ENCODE peak calls at places on chromosomes 13 and 19, in six cellular contexts. One of them, this sample, is unnamed.
A peak's percentile ranks its signal among the peaks of the same experiment; 100 is the strongest.

GRCh38 chr13:60591348-60591747 is 194.3 kb downstream of the TDRD3 start:
- DNase-seq in stomach: no peak
- DNase-seq in heart left ventricle: no peak
- DNase-seq in gastrocnemius medialis: no peak
- DNase-seq in tibial nerve: no peak
- DNase-seq in IMR-90: peak; percentile 48
- DNase-seq in this sample: no peak

GRCh38 chr13:99370476-99371272 is 63.5 kb upstream of the GPR183 start:
- DNase-seq in stomach: no peak
- DNase-seq in heart left ventricle: no peak
- DNase-seq in gastrocnemius medialis: no peak
- DNase-seq in tibial nerve: no peak
- DNase-seq in IMR-90: no peak
- DNase-seq in this sample: no peak

GRCh38 chr13:53017433-53017970 is 11.1 kb upstream of the OLFM4 start:
- DNase-seq in stomach: no peak
- DNase-seq in heart left ventricle: no peak
- DNase-seq in gastrocnemius medialis: no peak
- DNase-seq in tibial nerve: no peak
- DNase-seq in IMR-90: no peak
- DNase-seq in this sample: no peak

GRCh38 chr13:49164712-49165111 is 55.4 kb upstream of the MLNR start:
- DNase-seq in stomach: no peak
- DNase-seq in heart left ventricle: no peak
- DNase-seq in gastrocnemius medialis: no peak
- DNase-seq in tibial nerve: no peak
- DNase-seq in IMR-90: no peak
- DNase-seq in this sample: no peak

GRCh38 chr13:80551650-80552497 is 210.9 kb upstream of the SPRY2 start:
- DNase-seq in stomach: no peak
- DNase-seq in heart left ventricle: no peak
- DNase-seq in gastrocnemius medialis: no peak
- DNase-seq in tibial nerve: no peak
- DNase-seq in IMR-90: no peak
- DNase-seq in this sample: no peak

GRCh38 chr19:31290926-31291590 is 58.2 kb downstream of the TSHZ3 start:
- DNase-seq in stomach: no peak
- DNase-seq in heart left ventricle: no peak
- DNase-seq in gastrocnemius medialis: no peak
- DNase-seq in tibial nerve: no peak
- DNase-seq in IMR-90: peak; percentile 28
- DNase-seq in this sample: no peak

GRCh38 chr13:63541336-63541735 is 2125.7 kb upstream of the PCDH20 start:
- DNase-seq in stomach: no peak
- DNase-seq in heart left ventricle: no peak
- DNase-seq in gastrocnemius medialis: no peak
- DNase-seq in tibial nerve: no peak
- DNase-seq in IMR-90: no peak
- DNase-seq in this sample: no peak

GRCh38 chr13:32902898-32903297 is 113.3 kb upstream of the KL start:
- DNase-seq in stomach: peak; percentile 44
- DNase-seq in heart left ventricle: peak; percentile 90
- DNase-seq in gastrocnemius medialis: peak; percentile 68
- DNase-seq in tibial nerve: peak; percentile 76
- DNase-seq in IMR-90: peak; percentile 23
- DNase-seq in this sample: no peak

GRCh38 chr13:99955747-99956472 is 15.7 kb downstream of the ZIC5 start:
- DNase-seq in stomach: no peak
- DNase-seq in heart left ventricle: no peak
- DNase-seq in gastrocnemius medialis: no peak
- DNase-seq in tibial nerve: no peak
- DNase-seq in IMR-90: peak; percentile 17
- DNase-seq in this sample: no peak

GRCh38 chr13:108915634-108916497 is 286.5 kb downstream of the MYO16 start:
- DNase-seq in stomach: peak; percentile 95
- DNase-seq in heart left ventricle: peak; percentile 84
- DNase-seq in gastrocnemius medialis: peak; percentile 67
- DNase-seq in tibial nerve: peak; percentile 92
- DNase-seq in IMR-90: peak; percentile 88
- DNase-seq in this sample: no peak

GRCh38 chr13:47215741-47216140 is 318.9 kb upstream of the HTR2A start:
- DNase-seq in stomach: no peak
- DNase-seq in heart left ventricle: no peak
- DNase-seq in gastrocnemius medialis: no peak
- DNase-seq in tibial nerve: no peak
- DNase-seq in IMR-90: peak; percentile 87
- DNase-seq in this sample: no peak

GRCh38 chr13:46386996-46387851 is at the start of gene RUBCNL:
- DNase-seq in stomach: no peak
- DNase-seq in heart left ventricle: peak; percentile 36
- DNase-seq in gastrocnemius medialis: no peak
- DNase-seq in tibial nerve: no peak
- DNase-seq in IMR-90: no peak
- DNase-seq in this sample: no peak

GRCh38 chr19:4014541-4015491 is 7.3 kb downstream of the PIAS4 start:
- DNase-seq in stomach: peak; percentile 55
- DNase-seq in heart left ventricle: peak; percentile 84
- DNase-seq in gastrocnemius medialis: no peak
- DNase-seq in tibial nerve: no peak
- DNase-seq in IMR-90: no peak
- DNase-seq in this sample: no peak

GRCh38 chr13:107822006-107822405 is 393.3 kb downstream of the LIG4 start:
- DNase-seq in stomach: no peak
- DNase-seq in heart left ventricle: no peak
- DNase-seq in gastrocnemius medialis: no peak
- DNase-seq in tibial nerve: no peak
- DNase-seq in IMR-90: no peak
- DNase-seq in this sample: no peak

GRCh38 chr13:27919299-27919933 is 384 bp upstream of the PDX1 start:
- DNase-seq in stomach: no peak
- DNase-seq in heart left ventricle: no peak
- DNase-seq in gastrocnemius medialis: no peak
- DNase-seq in tibial nerve: no peak
- DNase-seq in IMR-90: no peak
- DNase-seq in this sample: no peak

GRCh38 chr19:8459095-8459494 is 14.3 kb downstream of the HNRNPM start:
- DNase-seq in stomach: no peak
- DNase-seq in heart left ventricle: no peak
- DNase-seq in gastrocnemius medialis: no peak
- DNase-seq in tibial nerve: no peak
- DNase-seq in IMR-90: no peak
- DNase-seq in this sample: no peak

GRCh38 chr13:24038405-24038804 is 122.1 kb upstream of the SPATA13 start:
- DNase-seq in stomach: no peak
- DNase-seq in heart left ventricle: no peak
- DNase-seq in gastrocnemius medialis: no peak
- DNase-seq in tibial nerve: no peak
- DNase-seq in IMR-90: peak; percentile 72
- DNase-seq in this sample: no peak

GRCh38 chr13:33610471-33611015 is 207.4 kb upstream of the RFC3 start:
- DNase-seq in stomach: no peak
- DNase-seq in heart left ventricle: peak; percentile 89
- DNase-seq in gastrocnemius medialis: peak; percentile 89
- DNase-seq in tibial nerve: no peak
- DNase-seq in IMR-90: no peak
- DNase-seq in this sample: no peak

GRCh38 chr13:114002009-114002544 is 28.2 kb upstream of the C13orf46 start:
- DNase-seq in stomach: peak; percentile 60
- DNase-seq in heart left ventricle: peak; percentile 23
- DNase-seq in gastrocnemius medialis: no peak
- DNase-seq in tibial nerve: no peak
- DNase-seq in IMR-90: no peak
- DNase-seq in this sample: no peak

DNA sequence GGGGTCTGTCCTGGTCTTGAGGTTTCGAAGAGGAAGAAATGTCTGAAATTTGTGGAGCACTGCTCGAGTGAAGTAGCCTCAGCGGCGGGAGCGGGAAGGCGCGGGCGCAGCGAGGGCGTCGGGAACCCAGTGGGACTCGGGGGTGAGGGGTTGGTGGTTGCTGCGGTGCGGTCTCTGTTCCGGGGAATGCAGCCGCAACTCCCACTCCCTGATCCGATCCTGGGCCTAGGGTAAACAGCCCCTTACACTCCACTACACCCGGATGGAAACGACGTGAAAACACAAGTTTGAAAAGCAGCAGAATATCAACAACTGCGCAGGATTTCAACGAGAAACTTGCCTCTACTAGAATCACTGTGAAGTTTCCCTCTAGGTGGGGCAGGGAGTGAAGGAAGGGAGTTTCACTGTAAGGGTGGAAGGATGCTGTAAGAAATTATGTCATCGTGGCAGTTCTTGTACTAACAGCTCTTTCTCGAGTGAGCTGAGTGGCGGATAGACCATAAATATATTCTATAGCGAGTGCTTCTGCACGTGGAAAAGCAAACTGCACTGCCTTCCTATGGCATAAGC is 2.0 kb upstream of the KLF12 start:
- DNase-seq in stomach: peak; percentile 28
- DNase-seq in heart left ventricle: peak; percentile 41
- DNase-seq in gastrocnemius medialis: no peak
- DNase-seq in tibial nerve: peak; percentile 27
- DNase-seq in IMR-90: peak; percentile 62
- DNase-seq in this sample: no peak
- TF ChIP-seq POLR2A in stomach: no peak
- TF ChIP-seq POLR2A in heart left ventricle: no peak
- TF ChIP-seq POLR2A in gastrocnemius medialis: no peak
- TF ChIP-seq POLR2A in tibial nerve: no peak
- TF ChIP-seq POLR2A in IMR-90: no peak
- TF ChIP-seq POLR2A in this sample: no peak

GRCh38 chr19:29823581-29824330 is 12.0 kb downstream of the CCNE1 start:
- DNase-seq in stomach: no peak
- DNase-seq in heart left ventricle: no peak
- DNase-seq in gastrocnemius medialis: no peak
- DNase-seq in tibial nerve: no peak
- DNase-seq in IMR-90: no peak
- DNase-seq in this sample: no peak

GRCh38 chr19:29819986-29820385 is 8.2 kb downstream of the CCNE1 start:
- DNase-seq in stomach: no peak
- DNase-seq in heart left ventricle: no peak
- DNase-seq in gastrocnemius medialis: no peak
- DNase-seq in tibial nerve: no peak
- DNase-seq in IMR-90: no peak
- DNase-seq in this sample: no peak

GRCh38 chr19:29815231-29815630 is 3.4 kb downstream of the CCNE1 start:
- DNase-seq in stomach: no peak
- DNase-seq in heart left ventricle: no peak
- DNase-seq in gastrocnemius medialis: no peak
- DNase-seq in tibial nerve: no peak
- DNase-seq in IMR-90: no peak
- DNase-seq in this sample: no peak

GRCh38 chr19:29817316-29817715 is 5.5 kb downstream of the CCNE1 start:
- DNase-seq in stomach: no peak
- DNase-seq in heart left ventricle: no peak
- DNase-seq in gastrocnemius medialis: no peak
- DNase-seq in tibial nerve: no peak
- DNase-seq in IMR-90: no peak
- DNase-seq in this sample: no peak

GRCh38 chr19:29819300-29819699 is 7.5 kb downstream of the CCNE1 start:
- DNase-seq in stomach: no peak
- DNase-seq in heart left ventricle: no peak
- DNase-seq in gastrocnemius medialis: no peak
- DNase-seq in tibial nerve: no peak
- DNase-seq in IMR-90: no peak
- DNase-seq in this sample: no peak
- H3K4me1 ChIP-seq in stomach: no peaks in the 10 kb centered on the region
- H3K4me1 ChIP-seq in heart left ventricle: no peaks in the 10 kb centered on the region
- H3K4me1 ChIP-seq in gastrocnemius medialis: no peaks in the 10 kb centered on the region
- H3K4me1 ChIP-seq in tibial nerve: no peaks in the 10 kb centered on the region
- H3K4me1 ChIP-seq in IMR-90: no peaks in the 10 kb centered on the region
- H3K4me1 ChIP-seq in this sample: no peaks in the 10 kb centered on the region

DNA sequence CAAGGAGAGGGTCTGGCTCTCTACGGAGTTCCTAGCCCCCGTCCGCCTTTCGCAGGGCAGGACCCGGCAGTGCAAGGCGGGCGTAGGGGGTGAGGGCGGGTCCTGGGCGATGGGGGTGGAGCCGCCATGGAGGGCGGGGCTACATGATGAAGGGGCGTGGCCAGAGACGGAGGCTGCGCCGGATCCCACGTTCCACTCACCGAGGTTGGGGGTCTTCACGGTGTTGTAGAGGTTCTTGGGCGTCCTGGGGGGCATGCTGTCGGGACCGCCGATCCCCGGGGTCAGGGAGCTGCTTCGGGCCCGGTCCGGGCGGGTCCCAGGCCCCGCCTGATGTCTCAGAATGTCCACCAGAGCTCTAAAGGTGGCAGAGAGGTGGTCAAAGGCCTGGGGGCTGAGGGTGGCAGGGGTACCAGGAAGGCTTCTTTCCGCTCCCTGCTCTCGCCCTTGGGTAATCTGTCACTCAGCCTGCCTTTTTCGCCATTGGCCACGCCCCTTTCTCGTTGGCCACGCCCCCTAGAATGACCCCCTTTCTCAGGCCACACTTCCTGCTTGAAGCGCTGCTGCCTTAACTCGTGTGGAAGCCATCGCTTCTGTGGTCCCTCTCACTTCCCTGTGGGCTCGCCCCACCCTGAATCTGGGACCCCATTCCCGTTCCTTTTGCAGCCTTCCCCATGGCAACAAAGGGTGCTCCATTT is 2.5 kb downstream of the SHISA7 start:
- DNase-seq in stomach: no peak
- DNase-seq in heart left ventricle: no peak
- DNase-seq in gastrocnemius medialis: no peak
- DNase-seq in tibial nerve: no peak
- DNase-seq in IMR-90: no peak
- DNase-seq in this sample: no peak
- H3K4me3 ChIP-seq in stomach: no peak overlapping the region
- H3K4me3 ChIP-seq in heart left ventricle: no peak overlapping the region
- H3K4me3 ChIP-seq in gastrocnemius medialis: no peak overlapping the region
- H3K4me3 ChIP-seq in tibial nerve: no peak overlapping the region
- H3K4me3 ChIP-seq in IMR-90: no peak overlapping the region
- H3K4me3 ChIP-seq in this sample: no peak overlapping the region

GRCh38 chr19:45439569-45440258 is 16.0 kb upstream of the ERCC1 start:
- DNase-seq in stomach: peak; percentile 85
- DNase-seq in heart left ventricle: peak; percentile 92
- DNase-seq in gastrocnemius medialis: peak; percentile 90
- DNase-seq in tibial nerve: peak; percentile 73
- DNase-seq in IMR-90: peak; percentile 72
- DNase-seq in this sample: no peak
- TF ChIP-seq POLR2A in stomach: no peak
- TF ChIP-seq POLR2A in heart left ventricle: no peak
- TF ChIP-seq POLR2A in gastrocnemius medialis: peak; percentile 79
- TF ChIP-seq POLR2A in tibial nerve: no peak
- TF ChIP-seq POLR2A in IMR-90: peak; percentile 75
- TF ChIP-seq POLR2A in this sample: no peak